ENCODE peak calls at places on chromosome 13, in six cellular contexts. R is adrenal gland, B is cardiac muscle cell, P is tibial artery, K is mammary epithelial cell, O is tibial nerve. F is an unnamed sample.

GRCh38 chr13:50200988-50201387 is 185.7 kb downstream of the KCNRG start:
- DNase-seq in R (no peak), B (peak; percentile 56), P (no peak), K (no peak), O (no peak), F (no peak)

GRCh38 chr13:30679483-30680330 is 55.6 kb upstream of the ALOX5AP start:
- DNase-seq in R (no peak), B (peak; percentile 54), P (no peak), K (no peak), O (no peak), F (no peak)

GRCh38 chr13:24540236-24541126 is 27.9 kb upstream of the PARP4 start:
- DNase-seq in R (no peak), B (peak; percentile 4), P (no peak), K (no peak), O (no peak), F (no peak)

GRCh38 chr13:95256086-95256485 is 45.2 kb downstream of the ABCC4 start:
- DNase-seq in R (no peak), B (no peak), P (no peak), K (peak; percentile 93), O (no peak), F (no peak)

GRCh38 chr13:46184277-46184699 is 2.3 kb upstream of the LCP1 start:
- DNase-seq in R (no peak), B (peak; percentile 35), P (no peak), K (no peak), O (peak; percentile 55), F (no peak)

GRCh38 chr13:33183431-33184130 is 102.0 kb downstream of the STARD13 start:
- DNase-seq in R (no peak), B (no peak), P (no peak), K (no peak), O (no peak), F (no peak)

GRCh38 chr13:20150561-20150960 is 10.3 kb downstream of the GJA3 start:
- DNase-seq in R (no peak), B (no peak), P (no peak), K (no peak), O (no peak), F (no peak)

GRCh38 chr13:111531505-111531904 is 211.1 kb downstream of the TEX29 start:
- DNase-seq in R (no peak), B (peak; percentile 11), P (no peak), K (no peak), O (no peak), F (no peak)

GRCh38 chr13:76832258-76832988 is 53.8 kb downstream of the KCTD12 start:
- DNase-seq in R (no peak), B (no peak), P (no peak), K (no peak), O (no peak), F (no peak)

GRCh38 chr13:95805921-95806320 is 129.0 kb downstream of the DNAJC3 start:
- DNase-seq in R (no peak), B (no peak), P (no peak), K (no peak), O (no peak), F (no peak)

GRCh38 chr13:76723551-76724232 is 162.5 kb downstream of the KCTD12 start:
- DNase-seq in R (no peak), B (no peak), P (no peak), K (peak; percentile 17), O (no peak), F (no peak)

GRCh38 chr13:63285426-63285825 is 1869.8 kb upstream of the PCDH20 start:
- DNase-seq in R (no peak), B (no peak), P (no peak), K (no peak), O (no peak), F (no peak)

DNA sequence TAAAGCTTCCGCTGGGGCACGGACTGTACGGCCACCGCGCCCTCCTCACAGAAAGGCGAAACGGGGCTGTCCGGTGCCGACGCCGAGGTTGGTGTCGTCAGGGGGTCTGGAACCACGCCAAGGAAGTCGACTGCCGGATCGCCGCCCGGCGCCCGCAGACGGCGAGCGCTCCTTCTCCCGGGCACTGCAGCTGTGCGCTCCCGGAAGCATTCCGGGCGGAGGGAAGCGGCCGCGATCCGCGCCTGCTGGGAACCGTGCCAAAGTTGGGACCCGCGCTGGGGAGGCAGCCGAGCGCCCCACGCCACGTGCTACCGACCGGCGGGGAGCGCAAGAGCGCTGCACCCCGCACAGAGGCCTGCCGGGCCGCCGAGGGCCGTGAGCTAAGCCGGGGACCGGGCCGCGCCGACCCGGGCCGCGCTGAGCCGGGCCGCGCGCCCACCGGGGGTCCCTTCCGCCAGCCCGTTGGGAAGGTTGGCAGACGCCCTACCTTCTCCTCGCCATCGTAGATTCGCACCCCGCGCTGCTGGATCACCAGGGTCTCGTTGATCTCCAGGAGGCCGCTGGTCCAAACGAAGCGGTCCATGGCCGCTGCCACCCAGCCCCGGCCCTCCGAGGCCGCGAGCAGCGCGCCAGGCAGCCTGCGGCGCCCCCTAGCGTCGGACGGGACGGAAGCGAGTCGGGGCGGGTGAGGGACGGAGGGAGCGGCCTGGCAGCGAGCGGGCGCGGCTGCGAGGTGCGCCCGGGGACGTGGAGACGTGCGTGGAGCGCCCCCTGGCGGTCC is at the start of gene VPS36:
- DNase-seq in R (peak; percentile 98), B (peak; percentile 99), P (peak; percentile 97), K (peak; percentile 94), O (peak; percentile 93), F (peak; percentile 94)
- H3K27me3 ChIP-seq in R (no peaks in the 10 kb centered on the region), B (no peaks in the 10 kb centered on the region), P (no peaks in the 10 kb centered on the region), K (no peaks in the 10 kb centered on the region), O (no peaks in the 10 kb centered on the region), F (no peaks in the 10 kb centered on the region)

GRCh38 chr13:74066937-74067336 is 67.3 kb downstream of the KLF12 start:
- DNase-seq in R (no peak), B (no peak), P (no peak), K (no peak), O (no peak), F (no peak)

GRCh38 chr13:74064805-74065204 is 69.4 kb downstream of the KLF12 start:
- DNase-seq in R (no peak), B (no peak), P (no peak), K (no peak), O (no peak), F (no peak)

GRCh38 chr13:74062933-74063332 is 71.3 kb downstream of the KLF12 start:
- DNase-seq in R (peak; percentile 34), B (peak; percentile 46), P (peak; percentile 81), K (no peak), O (peak; percentile 18), F (peak; percentile 75)

GRCh38 chr13:74061939-74062595 is 72.1 kb downstream of the KLF12 start:
- DNase-seq in R (no peak), B (peak; percentile 36), P (no peak), K (no peak), O (peak; percentile 22), F (no peak)

GRCh38 chr13:74063533-74064100 is 70.6 kb downstream of the KLF12 start:
- DNase-seq in R (no peak), B (no peak), P (no peak), K (no peak), O (no peak), F (no peak)
- H3K4me3 ChIP-seq in R (no peak overlapping the region), B (no peak overlapping the region), P (peak overlapping the region; percentile 29), K (no peak overlapping the region), O (no peak overlapping the region), F (no peak overlapping the region)

GRCh38 chr13:27171244-27171829 is at the start of gene USP12:
- DNase-seq in R (no peak), B (peak; percentile 79), P (peak; percentile 67), K (peak; percentile 23), O (peak; percentile 14), F (no peak)

GRCh38 chr13:27170221-27170520 is 1.4 kb downstream of the USP12 start:
- DNase-seq in R (no peak), B (no peak), P (no peak), K (peak; percentile 70), O (no peak), F (no peak)

GRCh38 chr13:27172495-27172842 is 858 bp upstream of the USP12 start:
- DNase-seq in R (no peak), B (no peak), P (no peak), K (no peak), O (peak; percentile 15), F (no peak)

GRCh38 chr13:27170521-27171243 is 929 bp downstream of the USP12 start:
- DNase-seq in R (peak; percentile 57), B (peak; percentile 79), P (no peak), K (no peak), O (peak; percentile 21), F (no peak)

DNA sequence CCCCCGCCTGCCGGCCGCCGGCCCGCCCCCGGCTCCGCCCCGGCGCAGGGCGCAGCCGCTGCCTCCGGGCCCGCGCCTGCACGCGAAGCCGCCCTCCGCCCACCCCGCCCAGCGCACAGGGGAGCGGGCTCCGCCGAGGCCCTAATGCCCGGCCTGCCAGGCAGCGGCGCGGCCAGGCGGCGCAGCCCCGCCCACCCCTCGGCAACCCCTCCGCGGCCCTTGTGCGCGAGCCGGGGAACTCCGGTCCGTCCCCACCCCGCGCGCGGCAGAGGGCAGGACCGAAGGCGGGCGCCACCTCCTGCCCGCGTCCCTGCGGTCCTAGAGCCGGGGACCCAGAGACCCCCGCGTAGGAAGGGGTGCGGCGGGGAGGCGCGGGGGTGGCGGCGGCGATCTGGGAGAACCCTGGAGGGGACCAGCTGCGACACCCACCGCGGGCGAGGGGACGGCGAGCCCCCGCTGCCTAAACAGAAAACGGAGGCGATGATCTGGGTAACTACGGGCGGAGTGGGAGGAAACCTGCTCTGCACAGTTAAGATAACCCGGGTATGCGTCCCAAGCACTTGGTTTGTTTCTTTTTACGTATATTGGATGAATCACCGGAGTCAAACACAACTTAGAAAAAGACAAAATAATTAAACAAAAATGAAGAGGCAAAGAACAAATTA is 351 bp upstream of the USP12 start:
- DNase-seq in R (peak; percentile 95), B (peak; percentile 96), P (peak; percentile 96), K (peak; percentile 88), O (peak; percentile 70), F (peak; percentile 83)
- TF ChIP-seq CTCF in R (peak; percentile 5), B (no peak), P (no peak), K (no peak), O (no peak), F (peak; percentile 52)

GRCh38 chr13:113970810-113971470 is 2.9 kb downstream of the C13orf46 start:
- DNase-seq in R (no peak), B (no peak), P (peak; percentile 65), K (peak; percentile 79), O (peak; percentile 55), F (no peak)

GRCh38 chr13:113971471-113972231 is 2.2 kb downstream of the C13orf46 start:
- DNase-seq in R (no peak), B (no peak), P (peak; percentile 55), K (no peak), O (no peak), F (no peak)

GRCh38 chr13:113969311-113969972 is 4.4 kb downstream of the C13orf46 start:
- DNase-seq in R (no peak), B (no peak), P (peak; percentile 55), K (no peak), O (no peak), F (no peak)

GRCh38 chr13:113968463-113969310 is 5.2 kb downstream of the C13orf46 start:
- DNase-seq in R (no peak), B (no peak), P (no peak), K (no peak), O (no peak), F (no peak)

DNA sequence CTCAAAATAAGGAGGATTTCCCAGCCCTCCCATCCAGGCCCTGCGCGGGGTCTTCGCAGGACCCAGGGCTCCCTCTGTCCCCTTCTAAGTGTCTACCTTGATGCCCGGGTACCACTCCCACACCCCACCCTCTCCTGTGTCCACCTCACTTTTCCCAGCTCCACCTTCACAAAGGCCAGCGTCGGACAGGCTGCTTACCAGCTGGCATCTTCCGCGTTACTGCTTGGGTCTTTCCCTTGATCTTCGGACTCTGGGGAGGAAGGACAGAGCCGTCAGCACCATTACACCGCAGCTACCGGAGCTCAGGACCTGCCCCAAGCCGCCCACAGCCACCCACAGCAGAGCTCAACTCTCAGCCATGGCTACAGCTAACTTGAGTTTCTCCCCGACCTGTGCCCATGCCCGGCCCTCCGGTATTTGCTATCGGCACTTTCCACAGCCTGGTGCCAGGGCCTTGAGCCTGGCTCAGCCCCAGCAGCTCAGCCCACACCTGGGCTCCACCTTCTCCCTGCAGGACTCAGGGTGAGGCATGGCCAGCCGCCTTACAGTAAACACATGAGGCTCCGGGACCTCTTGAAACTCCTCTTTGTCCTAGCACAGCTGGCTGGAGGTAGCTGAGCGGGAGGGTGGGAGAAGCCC is 3.8 kb downstream of the C13orf46 start:
- DNase-seq in R (no peak), B (no peak), P (peak; percentile 63), K (peak; percentile 51), O (no peak), F (no peak)
- H3K27me3 ChIP-seq in R (no peaks in the 10 kb centered on the region), B (no peaks in the 10 kb centered on the region), P (no peaks in the 10 kb centered on the region), K (no peaks in the 10 kb centered on the region), O (no peaks in the 10 kb centered on the region), F (no peaks in the 10 kb centered on the region)